ENCODE peak calls at places on chromosomes 6 and 20, in seven cellular contexts. T, Z, Y, O, N, C and U are unnamed samples. For H3K4me1, the result is how much of the 10 kb centered on the place peaks cover.

GRCh38 chr6:128508588-128509296 is 11.7 kb downstream of the PTPRK start:
- DNase-seq in N (no peak), T (no peak), C (no peak), O (no peak), Z (no peak), Y (peak), U (peak)

GRCh38 chr6:29631209-29631810 is 1.7 kb downstream of the GABBR1 start:
- DNase-seq in Y (peak), C (no peak), N (no peak), T (no peak), Z (peak), O (no peak), U (no peak)

GRCh38 chr6:44660561-44661220 is 273.2 kb downstream of the CDC5L start:
- DNase-seq in T (no peak), N (no peak), O (no peak), Z (no peak), C (no peak), Y (no peak), U (no peak)

GRCh38 chr6:82364087-82365010 is 732 bp downstream of the TPBG start:
- DNase-seq in O (no peak), N (peak), C (peak), Y (peak), T (peak), Z (peak), U (peak)

GRCh38 chr6:144346719-144347446 is 61.7 kb downstream of the UTRN start:
- DNase-seq in T (peak), N (no peak), Y (peak), C (no peak), Z (no peak), O (no peak), U (peak)

GRCh38 chr20:57335392-57335791 is 5.8 kb downstream of the SPO11 start:
- DNase-seq in N (no peak), Y (no peak), C (no peak), O (no peak), T (no peak), Z (no peak), U (peak)

GRCh38 chr6:155050311-155050710 is 55.2 kb downstream of the TIAM2 start:
- DNase-seq in Y (peak), T (no peak), N (no peak), C (no peak), Z (no peak), O (peak), U (no peak)

GRCh38 chr6:43090557-43090952 is 14.4 kb downstream of the PTK7 start:
- DNase-seq in Y (peak), O (no peak), T (no peak), N (no peak), C (no peak), Z (peak), U (peak)

GRCh38 chr20:57870597-57871236 is 160.9 kb upstream of the PMEPA1 start:
- DNase-seq in Z (no peak), C (no peak), T (no peak), O (no peak), Y (no peak), N (no peak), U (no peak)

GRCh38 chr6:123434186-123434585 is 202.6 kb downstream of the TRDN start:
- DNase-seq in Y (no peak), N (no peak), O (no peak), C (no peak), Z (no peak), T (no peak), U (no peak)

GRCh38 chr6:118876201-118876600 is 17.8 kb upstream of the ASF1A start:
- DNase-seq in C (no peak), N (no peak), Z (no peak), Y (peak), O (no peak), T (no peak), U (no peak)

GRCh38 chr20:53072923-53073579 is 100.9 kb downstream of the TSHZ2 start:
- DNase-seq in O (no peak), T (no peak), N (no peak), Z (no peak), Y (no peak), C (no peak), U (no peak)

GRCh38 chr6:140382351-140382750 is 1007.9 kb upstream of the CITED2 start:
- DNase-seq in N (no peak), T (no peak), O (no peak), C (no peak), Y (no peak), Z (no peak), U (no peak)

GRCh38 chr6:55108469-55109130 is 65.7 kb upstream of the HCRTR2 start:
- DNase-seq in Y (no peak), C (no peak), O (no peak), T (no peak), N (no peak), Z (peak), U (no peak)

GRCh38 chr6:40509163-40509562 is 78.0 kb downstream of the LRFN2 start:
- DNase-seq in O (no peak), T (no peak), Z (no peak), N (no peak), C (no peak), Y (no peak), U (no peak)

GRCh38 chr6:70734979-70735378 is 67.3 kb downstream of the SMAP1 start:
- DNase-seq in T (no peak), C (no peak), O (no peak), Z (no peak), N (no peak), Y (no peak), U (no peak)

GRCh38 chr6:15791401-15792137 is 128.7 kb upstream of the DTNBP1 start:
- DNase-seq in O (no peak), Y (no peak), C (no peak), Z (no peak), T (no peak), N (no peak), U (no peak)

GRCh38 chr6:124679392-124679791 is 282.8 kb upstream of the RNF217 start:
- DNase-seq in Z (no peak), O (no peak), T (no peak), C (no peak), N (no peak), Y (peak), U (no peak)

GRCh38 chr20:35497780-35498189 is 31.7 kb downstream of the C20orf173 start:
- DNase-seq in Z (no peak), C (peak), T (peak), Y (no peak), N (no peak), O (no peak), U (no peak)

GRCh38 chr20:37163832-37164554 is 15.1 kb upstream of the RPN2 start:
- DNase-seq in N (no peak), Z (no peak), O (no peak), Y (no peak), T (no peak), C (no peak), U (no peak)

GRCh38 chr6:72321741-72322140 is 300.1 kb upstream of the KCNQ5 start:
- DNase-seq in Z (no peak), T (no peak), Y (peak), N (no peak), O (no peak), C (no peak), U (peak)

GRCh38 chr6:7650876-7651275 is 60.9 kb downstream of the SNRNP48 start:
- DNase-seq in C (no peak), Y (no peak), N (no peak), T (no peak), Z (no peak), O (no peak), U (no peak)

GRCh38 chr6:41712651-41713103 is 22.7 kb downstream of the TFEB start:
- DNase-seq in T (peak), N (no peak), Z (no peak), O (no peak), C (no peak), Y (no peak), U (no peak)

GRCh38 chr20:15857131-15857784 is 716.0 kb downstream of the KIF16B start:
- DNase-seq in Y (no peak), C (no peak), T (no peak), O (no peak), N (no peak), Z (no peak), U (no peak)

GRCh38 chr6:151276112-151276745 is 36.5 kb downstream of the AKAP12 start:
- DNase-seq in T (peak), N (no peak), C (no peak), O (no peak), Z (peak), Y (peak), U (no peak)

GRCh38 chr6:158649289-158650143 is at the start of gene SYTL3:
- DNase-seq in C (peak), Z (no peak), T (peak), Y (peak), N (no peak), O (peak), U (no peak)

GRCh38 chr20:63735859-63736718 is at the start of gene LIME1:
- DNase-seq in T (no peak), C (peak), N (no peak), Z (no peak), Y (no peak), O (peak), U (no peak)

GRCh38 chr20:47330933-47331708 is 25.4 kb downstream of the ZMYND8 start:
- DNase-seq in N (no peak), Z (no peak), O (no peak), C (peak), Y (peak), T (no peak), U (no peak)

GRCh38 chr20:56202493-56203077 is 45.9 kb upstream of the MC3R start:
- DNase-seq in Y (no peak), C (peak), N (no peak), O (no peak), T (no peak), Z (no peak), U (no peak)

GRCh38 chr6:146472918-146473317 is 70.7 kb upstream of the RAB32 start:
- DNase-seq in Z (no peak), T (no peak), C (no peak), O (no peak), Y (no peak), N (no peak), U (no peak)

GRCh38 chr20:14337400-14338171 is at the start of gene FLRT3:
- DNase-seq in C (peak), Z (peak), O (no peak), T (peak), Y (peak), N (peak), U (peak)

GRCh38 chr6:11241793-11242201 is 9.3 kb upstream of the NEDD9 start:
- DNase-seq in C (no peak), Z (peak), T (peak), N (peak), Y (no peak), O (no peak), U (no peak)

GRCh38 chr6:168372871-168373270 is 53.3 kb upstream of the DACT2 start:
- DNase-seq in N (no peak), Z (no peak), O (no peak), T (no peak), C (peak), Y (no peak), U (no peak)

GRCh38 chr20:5797165-5797564 is 47.0 kb downstream of the SHLD1 start:
- DNase-seq in N (no peak), Y (no peak), O (no peak), C (no peak), T (no peak), Z (no peak), U (no peak)

GRCh38 chr20:46088409-46089075 is 1.2 kb downstream of the NCOA5 start:
- DNase-seq in T (no peak), Z (peak), O (no peak), C (no peak), Y (peak), N (no peak), U (peak)
- H3K4me1 ChIP-seq in T (half or more), Z (under half), O (under half), C (under half), Y (under half), N (under half), U (under half)

DNA sequence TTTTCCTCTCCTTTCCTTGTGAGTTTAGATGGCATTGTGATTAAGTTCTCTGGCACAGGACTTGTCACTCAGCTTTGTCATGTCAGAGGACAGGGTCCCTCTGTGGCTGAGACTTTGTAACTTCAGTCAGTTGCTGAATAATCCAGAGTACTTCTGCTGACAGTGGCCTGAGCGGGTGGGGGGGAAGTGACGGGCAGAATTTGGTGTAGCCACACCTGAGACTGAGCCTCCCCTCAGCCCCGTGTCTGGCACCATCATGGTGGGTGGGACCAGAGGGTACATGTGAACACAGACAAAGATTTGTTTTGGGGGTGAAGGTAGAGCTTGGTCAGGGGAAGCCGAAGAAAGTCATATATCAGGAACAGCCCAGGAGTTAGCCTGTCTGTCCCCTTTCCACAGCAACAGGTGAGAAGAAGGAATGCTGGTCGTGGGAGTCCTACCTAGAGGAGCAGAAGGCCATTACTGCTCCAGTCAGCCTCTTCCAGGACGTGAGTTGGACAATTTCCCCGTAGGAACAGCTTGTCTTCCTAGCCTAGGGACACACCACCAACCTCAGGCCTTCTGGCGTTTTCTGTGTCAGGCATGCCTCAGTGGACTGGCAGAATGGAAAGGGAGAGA is 20.9 kb downstream of the L3MBTL1 start:
- DNase-seq in N (no peak), O (no peak), C (no peak), Z (no peak), T (no peak), Y (no peak), U (no peak)
- H3K4me1 ChIP-seq in N (under half), O (under half), C (under half), Z (under half), T (under half), Y (under half), U (under half)

DNA sequence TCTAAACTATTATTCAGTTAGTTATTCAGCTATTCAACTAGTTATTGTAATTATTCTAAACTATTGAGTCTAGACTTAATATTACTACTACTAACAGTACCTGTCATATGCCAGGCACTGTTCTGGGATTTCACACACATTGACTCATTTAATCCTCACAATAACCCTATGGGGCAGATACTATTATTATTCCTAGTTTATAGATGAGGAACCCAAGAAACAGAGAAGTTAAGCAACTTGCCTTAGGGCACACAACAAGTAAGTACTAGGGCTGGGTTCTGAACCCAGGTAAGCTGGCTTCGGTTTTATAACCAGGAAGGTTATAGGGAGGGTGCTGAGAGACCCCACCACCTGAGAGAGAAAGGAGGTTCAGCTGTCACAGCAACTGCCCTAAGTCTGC is 7.8 kb downstream of the TEAD3 start:
- DNase-seq in N (no peak), C (no peak), Y (no peak), O (no peak), T (no peak), Z (no peak), U (no peak)
- H3K4me1 ChIP-seq in N (under half), C (under half), Y (half or more), O (under half), T (half or more), Z (half or more), U (half or more)

GRCh38 chr20:60695223-60695622 is 556.8 kb upstream of the CDH4 start:
- DNase-seq in N (no peak), Y (peak), T (no peak), O (no peak), C (no peak), Z (no peak), U (no peak)

GRCh38 chr20:60694763-60695162 is 557.3 kb upstream of the CDH4 start:
- DNase-seq in O (no peak), C (no peak), N (no peak), T (no peak), Z (no peak), Y (peak), U (no peak)

GRCh38 chr20:60697252-60697651 is 554.8 kb upstream of the CDH4 start:
- DNase-seq in Z (no peak), Y (peak), N (no peak), O (no peak), C (no peak), T (no peak), U (no peak)

DNA sequence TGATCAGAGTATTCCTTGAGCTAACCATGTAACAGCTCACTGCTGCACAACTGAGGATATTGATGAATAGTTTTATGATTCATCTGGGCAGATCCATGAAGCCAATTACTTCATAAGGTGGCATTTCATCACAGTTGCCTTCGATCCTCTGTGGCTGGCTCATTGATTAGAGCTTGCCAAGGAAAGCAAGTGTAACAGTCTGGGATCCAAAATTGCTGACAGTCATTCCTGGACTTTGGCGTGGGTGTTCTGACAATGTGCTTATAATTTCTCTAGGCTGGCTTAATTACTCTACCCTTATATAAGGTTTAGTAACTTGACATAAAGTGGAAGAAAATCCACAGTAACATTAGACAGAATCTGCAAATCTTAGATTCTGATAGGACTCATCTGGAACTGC is 551.3 kb upstream of the CDH4 start:
- DNase-seq in Z (no peak), O (no peak), Y (no peak), C (no peak), T (no peak), N (no peak), U (no peak)
- H3K4me1 ChIP-seq in Z (under half), O (under half), Y (under half), C (under half), T (under half), N (under half), U (under half)

GRCh38 chr6:113694278-113695077 is 162.7 kb upstream of the MARCKS start:
- DNase-seq in O (no peak), Y (peak), T (no peak), C (no peak), Z (no peak), N (no peak), U (no peak)
- H3K4me1 ChIP-seq in O (under half), Y (under half), T (under half), C (under half), Z (under half), N (under half), U (under half)

DNA sequence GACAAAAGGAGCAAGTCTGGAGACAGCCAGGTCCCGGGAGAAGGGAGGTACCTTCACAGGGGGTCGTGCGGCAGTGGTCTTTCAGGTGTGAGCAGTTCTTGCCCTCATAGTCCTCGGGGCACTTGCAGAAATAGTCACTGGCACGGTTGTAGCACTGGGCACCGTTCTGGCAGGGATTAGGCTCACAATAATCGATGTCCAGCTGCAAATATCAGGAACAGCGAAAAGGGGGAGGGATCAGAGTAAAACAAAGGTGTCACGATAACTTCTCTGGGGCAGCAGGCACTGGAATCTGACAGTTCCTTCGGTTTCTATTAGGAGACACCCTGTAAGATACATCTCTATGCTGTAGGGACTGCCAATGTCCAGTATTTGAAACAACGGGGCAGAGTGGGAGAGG is 25.9 kb downstream of the JAG1 start:
- DNase-seq in Y (no peak), C (no peak), Z (no peak), N (no peak), T (no peak), O (no peak), U (no peak)
- H3K4me1 ChIP-seq in Y (under half), C (under half), Z (under half), N (under half), T (half or more), O (under half), U (under half)

GRCh38 chr6:111870054-111870750 is 3.0 kb downstream of the FYN start:
- DNase-seq in Y (no peak), Z (no peak), C (no peak), N (no peak), O (no peak), T (no peak), U (no peak)
- H3K4me1 ChIP-seq in Y (under half), Z (half or more), C (under half), N (under half), O (half or more), T (half or more), U (under half)

DNA sequence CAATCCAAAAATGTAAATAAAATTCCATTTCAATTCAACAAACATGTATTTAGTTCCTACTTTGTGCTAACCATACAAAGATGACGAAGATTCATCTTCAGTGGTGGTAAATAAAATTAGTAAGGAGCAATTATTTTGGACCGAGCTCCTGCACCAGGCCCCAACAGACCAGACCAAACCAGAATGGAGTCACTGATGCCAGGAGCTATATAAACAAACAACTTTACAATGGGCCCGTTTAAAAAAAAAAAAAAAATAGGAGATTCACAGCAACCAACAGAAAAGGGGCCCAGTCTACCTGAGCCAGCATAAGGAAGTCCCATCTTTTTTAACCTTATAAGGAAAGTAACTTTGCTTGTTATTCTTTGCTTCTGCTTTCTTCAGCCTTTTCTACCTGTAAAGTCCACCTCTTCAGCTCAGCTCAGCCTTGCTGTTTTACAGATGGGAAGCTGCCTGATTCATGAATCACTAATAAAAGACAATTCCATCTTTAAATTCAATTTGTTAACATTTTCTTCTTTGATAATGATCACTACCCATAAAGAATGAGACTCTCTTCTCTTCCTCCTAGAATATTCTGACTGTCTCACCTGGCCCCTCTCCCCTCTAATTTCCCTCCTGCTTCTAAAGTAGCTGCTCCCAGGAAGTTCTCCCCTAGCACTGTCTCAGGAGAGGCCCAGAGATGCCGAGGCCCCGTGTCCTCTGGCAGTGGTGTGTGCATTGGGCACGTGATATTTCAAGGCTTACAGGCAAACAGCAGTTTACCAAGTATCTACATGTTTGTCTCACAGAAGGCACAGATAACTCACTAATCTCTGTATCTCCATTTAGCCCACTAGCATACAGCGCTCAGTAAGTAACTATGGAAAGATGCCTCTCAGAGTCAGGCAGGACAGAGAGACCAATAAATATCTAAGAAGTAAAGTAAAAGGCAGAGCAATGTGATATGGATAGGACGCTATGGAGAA is 8.4 kb downstream of the MBOAT1 start:
- DNase-seq in C (no peak), Y (no peak), N (no peak), Z (no peak), T (no peak), O (no peak), U (no peak)
- H3K4me1 ChIP-seq in C (under half), Y (under half), N (under half), Z (under half), T (half or more), O (under half), U (under half)